ENCODE peak calls at places on chromosomes 6 and 20, in four cellular contexts. One of them, this sample, is unnamed.

GRCh38 chr6:106918128-106918527 is 56.4 kb downstream of the CD24 start:
- DNase-seq in HepG2: no peak
- DNase-seq in GM12878: no peak
- DNase-seq in K562: no peak
- DNase-seq in this sample: no peak

GRCh38 chr20:62103508-62104233 is 18.6 kb upstream of the LSM14B start:
- DNase-seq in HepG2: no peak
- DNase-seq in GM12878: no peak
- DNase-seq in K562: no peak
- DNase-seq in this sample: no peak

GRCh38 chr6:127484207-127484858 is 25.1 kb upstream of the KIAA0408 start:
- DNase-seq in HepG2: peak
- DNase-seq in GM12878: peak
- DNase-seq in K562: no peak
- DNase-seq in this sample: no peak

GRCh38 chr6:152099816-152100618 is 292.5 kb downstream of the ESR1 start:
- DNase-seq in HepG2: no peak
- DNase-seq in GM12878: no peak
- DNase-seq in K562: no peak
- DNase-seq in this sample: no peak

GRCh38 chr20:23155141-23155590 is 69.0 kb upstream of the CD93 start:
- DNase-seq in HepG2: no peak
- DNase-seq in GM12878: no peak
- DNase-seq in K562: no peak
- DNase-seq in this sample: no peak

GRCh38 chr6:77511860-77512259 is 48.6 kb upstream of the HTR1B start:
- DNase-seq in HepG2: no peak
- DNase-seq in GM12878: no peak
- DNase-seq in K562: no peak
- DNase-seq in this sample: no peak

GRCh38 chr6:155432293-155432692 is 23.3 kb downstream of the NOX3 start:
- DNase-seq in HepG2: no peak
- DNase-seq in GM12878: no peak
- DNase-seq in K562: no peak
- DNase-seq in this sample: no peak

GRCh38 chr6:1890987-1891386 is 281.3 kb downstream of the FOXC1 start:
- DNase-seq in HepG2: no peak
- DNase-seq in GM12878: no peak
- DNase-seq in K562: no peak
- DNase-seq in this sample: no peak

GRCh38 chr6:112039431-112039770 is 14.5 kb upstream of the CCN6 start:
- DNase-seq in HepG2: no peak
- DNase-seq in GM12878: no peak
- DNase-seq in K562: no peak
- DNase-seq in this sample: no peak

GRCh38 chr6:151493495-151494234 is at the start of gene CCDC170:
- DNase-seq in HepG2: peak
- DNase-seq in GM12878: no peak
- DNase-seq in K562: no peak
- DNase-seq in this sample: peak

GRCh38 chr6:12947191-12947795 is 230.7 kb downstream of the PHACTR1 start:
- DNase-seq in HepG2: no peak
- DNase-seq in GM12878: no peak
- DNase-seq in K562: no peak
- DNase-seq in this sample: no peak

GRCh38 chr6:112269979-112270378 is 15.6 kb upstream of the LAMA4 start:
- DNase-seq in HepG2: no peak
- DNase-seq in GM12878: no peak
- DNase-seq in K562: no peak
- DNase-seq in this sample: no peak

GRCh38 chr6:7763896-7764295 is 38.0 kb downstream of the BMP6 start:
- DNase-seq in HepG2: no peak
- DNase-seq in GM12878: no peak
- DNase-seq in K562: no peak
- DNase-seq in this sample: no peak

GRCh38 chr20:59772931-59773913 is 160.2 kb downstream of the SYCP2 start:
- DNase-seq in HepG2: no peak
- DNase-seq in GM12878: no peak
- DNase-seq in K562: no peak
- DNase-seq in this sample: no peak

GRCh38 chr6:39926668-39927067 is 7.6 kb downstream of the MOCS1 start:
- DNase-seq in HepG2: no peak
- DNase-seq in GM12878: no peak
- DNase-seq in K562: peak
- DNase-seq in this sample: no peak

GRCh38 chr6:44734886-44735630 is 347.6 kb downstream of the CDC5L start:
- DNase-seq in HepG2: no peak
- DNase-seq in GM12878: peak
- DNase-seq in K562: no peak
- DNase-seq in this sample: no peak

GRCh38 chr6:112831022-112831421 is 483.9 kb downstream of the RFPL4B start:
- DNase-seq in HepG2: no peak
- DNase-seq in GM12878: no peak
- DNase-seq in K562: no peak
- DNase-seq in this sample: no peak

GRCh38 chr6:85357651-85358050 is 92.2 kb upstream of the NT5E start:
- DNase-seq in HepG2: no peak
- DNase-seq in GM12878: no peak
- DNase-seq in K562: no peak
- DNase-seq in this sample: no peak

GRCh38 chr20:12737900-12738299 is 270.9 kb upstream of the SPTLC3 start:
- DNase-seq in HepG2: no peak
- DNase-seq in GM12878: no peak
- DNase-seq in K562: no peak
- DNase-seq in this sample: no peak

GRCh38 chr6:122645256-122645655 is 35.1 kb downstream of the PKIB start:
- DNase-seq in HepG2: no peak
- DNase-seq in GM12878: no peak
- DNase-seq in K562: no peak
- DNase-seq in this sample: no peak

GRCh38 chr6:14489445-14489844 is 371.9 kb downstream of the CD83 start:
- DNase-seq in HepG2: no peak
- DNase-seq in GM12878: no peak
- DNase-seq in K562: no peak
- DNase-seq in this sample: no peak

GRCh38 chr20:24619212-24619611 is 149.8 kb downstream of the SYNDIG1 start:
- DNase-seq in HepG2: no peak
- DNase-seq in GM12878: peak
- DNase-seq in K562: no peak
- DNase-seq in this sample: no peak

GRCh38 chr20:41318271-41318649 is 729 bp upstream of the ZHX3 start:
- DNase-seq in HepG2: peak
- DNase-seq in GM12878: no peak
- DNase-seq in K562: no peak
- DNase-seq in this sample: no peak

GRCh38 chr20:51382986-51383821 is 159.3 kb downstream of the NFATC2 start:
- DNase-seq in HepG2: no peak
- DNase-seq in GM12878: no peak
- DNase-seq in K562: no peak
- DNase-seq in this sample: no peak

GRCh38 chr6:123830110-123830509 is 26.4 kb downstream of the NKAIN2 start:
- DNase-seq in HepG2: no peak
- DNase-seq in GM12878: no peak
- DNase-seq in K562: no peak
- DNase-seq in this sample: no peak

GRCh38 chr6:168372871-168373270 is 53.3 kb upstream of the DACT2 start:
- DNase-seq in HepG2: no peak
- DNase-seq in GM12878: no peak
- DNase-seq in K562: no peak
- DNase-seq in this sample: no peak

GRCh38 chr6:74519172-74519571 is 686.7 kb downstream of the COL12A1 start:
- DNase-seq in HepG2: peak
- DNase-seq in GM12878: no peak
- DNase-seq in K562: no peak
- DNase-seq in this sample: no peak

GRCh38 chr6:7541175-7542064 is at the start of gene DSP:
- DNase-seq in HepG2: peak
- DNase-seq in GM12878: no peak
- DNase-seq in K562: peak
- DNase-seq in this sample: peak

GRCh38 chr6:45419574-45420082 is 41.9 kb upstream of the SUPT3H start:
- DNase-seq in HepG2: peak
- DNase-seq in GM12878: no peak
- DNase-seq in K562: no peak
- DNase-seq in this sample: peak

GRCh38 chr6:22444335-22444734 is 125.0 kb upstream of the HDGFL1 start:
- DNase-seq in HepG2: no peak
- DNase-seq in GM12878: no peak
- DNase-seq in K562: no peak
- DNase-seq in this sample: no peak

GRCh38 chr6:72822691-72823090 is 200.8 kb downstream of the KCNQ5 start:
- DNase-seq in HepG2: no peak
- DNase-seq in GM12878: no peak
- DNase-seq in K562: no peak
- DNase-seq in this sample: no peak

GRCh38 chr6:144993870-144994269 is 708.7 kb downstream of the UTRN start:
- DNase-seq in HepG2: no peak
- DNase-seq in GM12878: no peak
- DNase-seq in K562: no peak
- DNase-seq in this sample: no peak

GRCh38 chr6:26026833-26027490 is 60.3 kb upstream of the HFE start:
- DNase-seq in HepG2: peak
- DNase-seq in GM12878: peak
- DNase-seq in K562: peak
- DNase-seq in this sample: peak

GRCh38 chr6:1400126-1400850 is 10.9 kb downstream of the FOXF2 start:
- DNase-seq in HepG2: no peak
- DNase-seq in GM12878: no peak
- DNase-seq in K562: no peak
- DNase-seq in this sample: no peak

GRCh38 chr6:4487538-4487937 is 288.7 kb upstream of the CDYL start:
- DNase-seq in HepG2: peak
- DNase-seq in GM12878: no peak
- DNase-seq in K562: no peak
- DNase-seq in this sample: no peak

GRCh38 chr6:40755046-40755681 is 168.0 kb upstream of the LRFN2 start:
- DNase-seq in HepG2: no peak
- DNase-seq in GM12878: no peak
- DNase-seq in K562: no peak
- DNase-seq in this sample: no peak

GRCh38 chr6:47075741-47076421 is 33.7 kb upstream of the ADGRF1 start:
- DNase-seq in HepG2: peak
- DNase-seq in GM12878: no peak
- DNase-seq in K562: no peak
- DNase-seq in this sample: no peak

DNA sequence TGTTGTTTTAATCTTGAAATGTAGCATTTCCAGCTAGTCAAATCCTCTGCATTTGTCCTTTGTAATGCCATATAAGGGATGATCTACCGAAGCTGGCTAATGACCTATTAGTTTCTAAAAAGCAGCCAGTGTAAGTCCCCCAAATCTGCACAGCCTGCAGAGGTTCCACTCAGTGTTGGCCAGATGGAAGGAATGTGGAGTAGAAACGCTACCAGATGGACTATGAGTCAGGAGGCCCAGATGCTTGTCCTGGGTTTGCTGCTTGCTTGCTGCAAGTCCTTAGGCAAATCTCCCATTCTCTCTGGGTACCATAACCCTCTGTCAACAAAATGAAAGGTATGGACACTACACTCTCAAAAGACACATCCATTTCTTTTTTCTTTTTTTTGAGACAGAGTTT is 149.8 kb downstream of the BTBD9 start:
- DNase-seq in HepG2: no peak
- DNase-seq in GM12878: no peak
- DNase-seq in K562: no peak
- DNase-seq in this sample: no peak
- TF ChIP-seq TARDBP in HepG2: no peak
- TF ChIP-seq TARDBP in GM12878: no peak
- TF ChIP-seq TARDBP in K562: no peak
- TF ChIP-seq TARDBP in this sample: no peak

DNA sequence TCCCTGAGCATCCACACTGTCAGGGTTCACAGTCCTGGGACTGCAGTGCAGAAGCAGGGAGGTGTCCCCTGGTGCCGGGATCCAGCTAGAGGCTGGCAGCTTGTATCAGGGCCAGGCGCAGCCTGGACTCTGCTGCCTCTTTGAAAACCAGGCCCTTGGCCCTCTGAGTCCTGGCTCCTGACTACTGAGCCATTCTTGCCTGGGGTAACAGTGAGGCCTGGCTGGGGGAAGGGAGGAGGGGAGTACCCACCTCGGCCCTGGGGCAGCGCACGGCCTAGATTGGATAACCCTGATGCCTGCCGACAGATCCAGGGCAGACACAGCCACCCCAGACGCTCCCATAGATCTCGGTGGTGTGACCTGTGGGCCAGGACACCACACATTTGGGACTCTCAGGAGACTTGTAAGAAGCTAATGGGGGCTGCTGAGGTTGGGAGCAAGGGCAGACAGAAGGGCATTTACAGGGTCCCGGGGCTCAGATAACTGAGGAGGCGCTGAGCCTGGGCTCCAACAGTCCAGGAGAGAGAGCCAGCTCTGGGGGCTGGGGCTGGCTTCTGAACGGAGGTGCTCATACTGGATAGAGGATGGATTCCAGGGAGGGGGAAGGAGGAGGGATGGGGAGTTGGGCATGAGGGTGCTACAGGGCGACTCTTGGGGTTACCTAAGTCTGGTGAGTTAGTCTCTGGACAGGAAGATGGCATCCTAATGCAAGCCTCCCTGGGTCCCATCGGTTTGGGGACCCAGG is 30.5 kb downstream of the SPDEF start:
- DNase-seq in HepG2: no peak
- DNase-seq in GM12878: no peak
- DNase-seq in K562: no peak
- DNase-seq in this sample: no peak
- TF ChIP-seq TARDBP in HepG2: no peak
- TF ChIP-seq TARDBP in GM12878: no peak
- TF ChIP-seq TARDBP in K562: no peak
- TF ChIP-seq TARDBP in this sample: no peak

GRCh38 chr20:47238780-47239769 is 117.4 kb downstream of the ZMYND8 start:
- DNase-seq in HepG2: no peak
- DNase-seq in GM12878: no peak
- DNase-seq in K562: no peak
- DNase-seq in this sample: no peak
- TF ChIP-seq TARDBP in HepG2: no peak
- TF ChIP-seq TARDBP in GM12878: no peak
- TF ChIP-seq TARDBP in K562: no peak
- TF ChIP-seq TARDBP in this sample: no peak

DNA sequence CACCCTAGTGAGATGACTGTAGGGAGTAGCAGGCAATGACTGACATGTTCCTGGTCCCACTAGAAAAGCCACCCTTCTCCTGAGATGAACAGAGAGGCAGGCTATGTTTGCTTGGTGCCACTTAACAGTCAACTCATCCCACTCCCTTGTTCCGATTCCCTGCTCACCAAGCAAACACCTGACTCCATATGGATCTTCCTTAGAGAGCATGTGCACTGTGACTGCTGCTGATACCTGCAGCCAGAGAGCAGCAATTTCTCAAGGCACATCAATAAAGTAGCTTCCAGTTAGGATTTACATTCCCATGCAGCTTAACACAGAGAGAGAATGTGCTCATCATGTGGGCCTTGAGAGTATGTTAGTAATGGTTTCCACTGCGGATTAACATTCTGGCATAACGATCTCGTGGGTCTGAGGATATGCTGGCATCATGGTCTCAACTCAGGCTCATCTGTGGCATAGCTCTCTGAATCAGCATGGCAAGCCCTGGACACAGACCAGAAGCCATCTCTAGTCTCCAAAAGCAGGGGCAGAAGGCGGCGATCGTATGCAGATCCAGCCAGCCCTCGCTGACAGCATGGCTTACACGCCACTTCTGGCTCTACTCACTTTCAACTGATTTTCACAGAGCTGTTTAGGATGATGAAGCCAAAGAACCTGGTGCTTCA is 43.9 kb downstream of the ATXN1 start:
- DNase-seq in HepG2: no peak
- DNase-seq in GM12878: no peak
- DNase-seq in K562: no peak
- DNase-seq in this sample: no peak
- TF ChIP-seq TARDBP in HepG2: no peak
- TF ChIP-seq TARDBP in GM12878: no peak
- TF ChIP-seq TARDBP in K562: no peak
- TF ChIP-seq TARDBP in this sample: no peak

This sample was measured in HEK293T.